ENCODE peak calls at places on chromosomes 5 and 9, in six cellular contexts. R is endothelial cell of umbilical vein, N is A549, F is GM12878, H is HepG2, I is K562. O is an unnamed sample.

GRCh38 chr9:136368190-136368589 is 4.6 kb upstream of the DNLZ start:
- DNase-seq in R (no peak), N (no peak), F (no peak), H (no peak), I (no peak), O (no peak)

GRCh38 chr5:116009806-116010205 is 22.5 kb upstream of the ARL14EPL start:
- DNase-seq in R (no peak), N (no peak), F (no peak), H (no peak), I (no peak), O (no peak)

GRCh38 chr5:54844905-54845566 is 140.4 kb downstream of the ESM1 start:
- DNase-seq in R (peak), N (no peak), F (peak), H (peak), I (no peak), O (peak)

GRCh38 chr5:51385214-51385613 is 2.0 kb downstream of the ISL1 start:
- DNase-seq in R (peak), N (no peak), F (no peak), H (no peak), I (no peak), O (no peak)

GRCh38 chr5:53089481-53089976 is 20.0 kb downstream of the MOCS2 start:
- DNase-seq in R (no peak), N (no peak), F (peak), H (no peak), I (no peak), O (no peak)

GRCh38 chr9:93126825-93127368 is 7.2 kb downstream of the NINJ1 start:
- DNase-seq in R (peak), N (no peak), F (no peak), H (peak), I (no peak), O (no peak)

GRCh38 chr5:130045334-130045733 is 141.1 kb downstream of the CHSY3 start:
- DNase-seq in R (no peak), N (no peak), F (no peak), H (no peak), I (no peak), O (no peak)

GRCh38 chr9:70261131-70261870 is 2.5 kb downstream of the SMC5 start:
- DNase-seq in R (no peak), N (no peak), F (no peak), H (no peak), I (no peak), O (no peak)

GRCh38 chr9:81031422-81032029 is 657.8 kb downstream of the TLE1 start:
- DNase-seq in R (no peak), N (no peak), F (no peak), H (no peak), I (no peak), O (no peak)

GRCh38 chr9:115969096-115969495 is 184.5 kb upstream of the PAPPA start:
- DNase-seq in R (no peak), N (no peak), F (no peak), H (no peak), I (no peak), O (no peak)

GRCh38 chr5:105163547-105163946 is 1601.0 kb upstream of the NUDT12 start:
- DNase-seq in R (no peak), N (no peak), F (no peak), H (no peak), I (no peak), O (no peak)

GRCh38 chr9:98157372-98157771 is 35.1 kb downstream of the CORO2A start:
- DNase-seq in R (no peak), N (no peak), F (no peak), H (no peak), I (no peak), O (no peak)

GRCh38 chr9:71733176-71733575 is 35.1 kb downstream of the CEMIP2 start:
- DNase-seq in R (no peak), N (no peak), F (no peak), H (no peak), I (no peak), O (no peak)

GRCh38 chr5:78362220-78362619 is 1.8 kb downstream of the SCAMP1 start:
- DNase-seq in R (peak), N (no peak), F (no peak), H (no peak), I (no peak), O (no peak)

DNA sequence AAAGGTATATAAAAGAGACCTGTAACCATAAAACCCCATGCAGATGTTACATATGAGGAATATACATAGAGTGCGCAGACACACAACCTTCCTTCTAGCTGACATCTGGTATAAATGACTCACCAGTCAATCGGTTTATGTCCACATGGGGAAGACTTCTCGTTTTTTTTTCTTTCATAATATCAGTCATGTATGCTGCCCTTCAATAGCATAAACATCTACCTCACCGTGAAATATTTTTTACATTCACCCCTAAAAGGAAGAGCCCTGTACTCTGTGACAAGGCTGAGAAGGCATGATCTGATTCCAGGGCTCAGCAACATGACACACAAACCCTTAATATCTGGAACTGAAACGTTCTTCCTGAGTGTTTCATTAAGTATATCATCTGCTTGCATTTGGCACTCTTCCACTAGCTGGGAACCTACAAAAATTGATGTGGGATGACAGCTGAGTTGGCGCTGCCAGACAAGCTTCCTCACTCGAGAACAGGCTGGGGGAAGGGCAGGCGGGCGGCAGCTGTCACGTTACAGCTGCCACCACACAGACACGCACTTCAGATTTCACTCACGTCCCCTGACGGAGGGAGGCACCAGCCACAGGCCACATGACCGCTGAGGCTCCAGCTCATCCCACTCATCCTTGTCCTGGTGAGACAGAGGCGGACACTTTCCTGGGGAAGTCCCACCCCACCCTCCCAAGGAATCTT is 74.2 kb downstream of the SHB start:
- DNase-seq in R (peak), N (no peak), F (peak), H (no peak), I (no peak), O (peak)
- TF ChIP-seq MYC in R (no peak), N (no peak), F (no peak), H (no peak), I (no peak), O (peak)

GRCh38 chr9:95087659-95088242 is 229.8 kb downstream of the FANCC start:
- DNase-seq in R (no peak), N (peak), F (no peak), H (no peak), I (peak), O (peak)
- TF ChIP-seq CTCF in R (peak), N (peak), F (no peak), H (peak), I (peak), O (peak)

GRCh38 chr5:139905401-139905800 is 109.8 kb downstream of the PSD2 start:
- DNase-seq in R (no peak), N (no peak), F (no peak), H (no peak), I (no peak), O (no peak)

GRCh38 chr5:139903450-139903804 is 107.8 kb downstream of the PSD2 start:
- DNase-seq in R (no peak), N (no peak), F (no peak), H (no peak), I (no peak), O (no peak)

GRCh38 chr5:139906661-139907060 is 111.1 kb downstream of the PSD2 start:
- DNase-seq in R (no peak), N (no peak), F (no peak), H (no peak), I (no peak), O (no peak)

GRCh38 chr5:139903805-139904565 is 108.4 kb downstream of the PSD2 start:
- DNase-seq in R (no peak), N (peak), F (no peak), H (no peak), I (peak), O (no peak)

GRCh38 chr5:139904566-139905400 is 109.2 kb downstream of the PSD2 start:
- DNase-seq in R (no peak), N (no peak), F (no peak), H (no peak), I (no peak), O (no peak)
- H3K4me3 ChIP-seq in R (no peak), N (peak), F (peak), H (peak), I (no peak), O (no peak)

DNA sequence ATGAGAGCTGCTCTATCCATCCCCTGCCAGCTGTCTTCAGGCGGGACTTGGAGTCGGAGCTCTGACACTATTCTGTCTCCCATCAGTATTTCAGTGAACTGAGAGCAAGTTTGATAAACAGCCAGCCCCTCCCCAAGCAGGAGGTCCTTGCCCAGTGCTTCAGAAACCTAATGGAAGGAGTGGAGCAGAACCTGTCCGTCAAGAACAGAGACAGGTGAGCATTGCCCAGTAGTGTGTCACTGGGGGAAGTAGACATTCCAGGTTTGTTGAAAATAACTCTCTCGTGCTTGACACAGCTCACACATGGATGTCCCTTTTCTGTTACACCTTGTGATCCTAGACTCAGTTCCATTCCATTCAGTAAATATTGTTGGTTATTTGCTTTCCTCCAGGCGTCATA is 13.2 kb upstream of the TLX3 start:
- DNase-seq in R (no peak), N (no peak), F (no peak), H (no peak), I (no peak), O (no peak)
- TF ChIP-seq MYC in R (no peak), N (no peak), F (no peak), H (no peak), I (no peak), O (no peak)

GRCh38 chr5:79536193-79536906 is 22.4 kb upstream of the HOMER1 start:
- DNase-seq in R (no peak), N (no peak), F (no peak), H (no peak), I (no peak), O (no peak)
- TF ChIP-seq CTCF in R (no peak), N (no peak), F (no peak), H (no peak), I (no peak), O (no peak)

GRCh38 chr9:34558911-34559615 is 30.5 kb downstream of the CNTFR start:
- DNase-seq in R (no peak), N (no peak), F (no peak), H (no peak), I (no peak), O (no peak)
- H3K4me3 ChIP-seq in R (no peak), N (no peak), F (no peak), H (peak), I (no peak), O (no peak)

GRCh38 chr9:121663591-121663990 is 12.2 kb downstream of the DAB2IP start:
- DNase-seq in R (no peak), N (no peak), F (no peak), H (no peak), I (no peak), O (no peak)

GRCh38 chr9:121660876-121661275 is 9.4 kb downstream of the DAB2IP start:
- DNase-seq in R (no peak), N (no peak), F (no peak), H (no peak), I (no peak), O (no peak)

GRCh38 chr9:121661328-121661727 is 9.9 kb downstream of the DAB2IP start:
- DNase-seq in R (no peak), N (no peak), F (no peak), H (no peak), I (no peak), O (no peak)

GRCh38 chr9:121662896-121663580 is 11.6 kb downstream of the DAB2IP start:
- DNase-seq in R (peak), N (no peak), F (no peak), H (no peak), I (no peak), O (no peak)

GRCh38 chr9:121662359-121662758 is 10.9 kb downstream of the DAB2IP start:
- DNase-seq in R (no peak), N (no peak), F (no peak), H (no peak), I (no peak), O (no peak)
- TF ChIP-seq MYC in R (no peak), N (no peak), F (no peak), H (no peak), I (no peak), O (no peak)

GRCh38 chr9:99820330-99821186 is 1.1 kb upstream of the NR4A3 start:
- DNase-seq in R (peak), N (peak), F (no peak), H (peak), I (no peak), O (peak)

GRCh38 chr9:99818439-99818992 is 3.2 kb upstream of the NR4A3 start:
- DNase-seq in R (no peak), N (no peak), F (no peak), H (no peak), I (no peak), O (peak)

GRCh38 chr9:99819484-99820329 is 2.0 kb upstream of the NR4A3 start:
- DNase-seq in R (peak), N (peak), F (peak), H (peak), I (peak), O (peak)

GRCh38 chr9:99821187-99822095 is at the start of gene NR4A3:
- DNase-seq in R (peak), N (peak), F (peak), H (peak), I (peak), O (peak)

DNA sequence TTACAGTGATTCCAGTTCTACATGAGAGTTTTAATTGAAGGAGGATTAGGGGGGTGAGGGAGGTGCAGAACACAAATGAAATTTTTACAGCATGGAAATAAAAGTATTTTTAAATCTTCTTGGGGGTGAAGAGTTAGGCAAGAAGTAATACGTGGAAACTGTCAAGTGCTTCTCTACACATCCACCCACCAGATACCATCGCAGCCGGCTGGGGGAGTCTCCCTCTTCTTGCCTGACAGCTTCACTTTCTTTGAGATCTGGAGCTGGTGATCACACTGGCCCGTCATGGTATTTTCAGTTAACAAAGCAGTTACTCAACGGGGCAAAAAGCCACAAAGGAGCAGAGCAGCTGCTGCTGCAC is 2.6 kb upstream of the NR4A3 start:
- DNase-seq in R (peak), N (no peak), F (no peak), H (no peak), I (no peak), O (no peak)
- TF ChIP-seq CTCF in R (no peak), N (no peak), F (no peak), H (no peak), I (no peak), O (no peak)